ENCODE peak calls at places on chromosome 3, in five cellular contexts. B, L, K, P and J are unnamed samples.

GRCh38 chr3:130429069-130430023 is 83.9 kb downstream of the COL6A5 start:
- DNase-seq in B (no peak), L (no peak), K (no peak), P (no peak), J (no peak)

GRCh38 chr3:54353547-54354339 is 231.4 kb downstream of the CACNA2D3 start:
- DNase-seq in B (no peak), L (no peak), K (no peak), P (no peak), J (no peak)

GRCh38 chr3:57809609-57809968 is 53.5 kb downstream of the SLMAP start:
- DNase-seq in B (no peak), L (no peak), K (no peak), P (no peak), J (no peak)

GRCh38 chr3:10738688-10739372 is 77.2 kb upstream of the SLC6A11 start:
- DNase-seq in B (peak), L (peak), K (peak), P (peak), J (peak)

GRCh38 chr3:120077726-120078125 is 16.5 kb downstream of the GSK3B start:
- DNase-seq in B (no peak), L (no peak), K (no peak), P (no peak), J (no peak)

GRCh38 chr3:42660131-42660715 is 6.7 kb downstream of the ZBTB47 start:
- DNase-seq in B (no peak), L (peak), K (no peak), P (no peak), J (no peak)

GRCh38 chr3:70067860-70068479 is 68.4 kb downstream of the SAMMSON start:
- DNase-seq in B (no peak), L (no peak), K (no peak), P (no peak), J (no peak)

GRCh38 chr3:52023860-52024764 is 28.4 kb upstream of the RPL29 start:
- DNase-seq in B (peak), L (no peak), K (no peak), P (no peak), J (peak)

GRCh38 chr3:87375231-87375682 is 98.9 kb upstream of the POU1F1 start:
- DNase-seq in B (no peak), L (no peak), K (no peak), P (no peak), J (no peak)

GRCh38 chr3:103295974-103296570 is 861.3 kb downstream of the ZPLD1 start:
- DNase-seq in B (peak), L (no peak), K (no peak), P (peak), J (peak)

GRCh38 chr3:102161362-102162006 is 273.3 kb upstream of the ZPLD1 start:
- DNase-seq in B (no peak), L (no peak), K (no peak), P (no peak), J (no peak)